ENCODE peak calls at places on chromosomes 16 and 17, in eight cellular contexts. S is breast epithelium, Z is hepatocyte, L is AG04450, O is heart left ventricle, F is DND-41, A is tibial artery, W is H1. Q is an unnamed sample.

GRCh38 chr17:28925912-28926365 is 23.1 kb upstream of the DHRS13 start:
- DNase-seq in W (no peak), A (no peak), Z (no peak), F (peak), S (no peak), L (no peak), O (no peak), Q (no peak)

GRCh38 chr17:2946130-2946529 is 117.3 kb downstream of the OR1D5 start:
- DNase-seq in Z (no peak), W (no peak), L (no peak), F (no peak), A (no peak), S (no peak), O (no peak), Q (no peak)

GRCh38 chr17:75764711-75765421 is at the start of gene GALK1:
- DNase-seq in F (peak), L (no peak), Z (peak), A (peak), W (no peak), S (peak), O (peak), Q (peak)

GRCh38 chr16:60304078-60304477 is 1570.0 kb upstream of the GOT2 start:
- DNase-seq in L (no peak), A (no peak), W (no peak), F (no peak), O (no peak), Z (no peak), S (no peak), Q (no peak)

GRCh38 chr16:66548868-66549267 is 1.1 kb downstream of the TK2 start:
- DNase-seq in S (no peak), Z (no peak), O (no peak), F (no peak), A (no peak), L (no peak), W (no peak), Q (no peak)

GRCh38 chr16:53430363-53430762 is 3.9 kb upstream of the RBL2 start:
- DNase-seq in A (no peak), F (no peak), O (no peak), W (no peak), L (no peak), Z (no peak), S (no peak), Q (no peak)

GRCh38 chr16:77960771-77961170 is 61.6 kb upstream of the CLEC3A start:
- DNase-seq in S (no peak), W (no peak), L (no peak), F (no peak), Z (no peak), O (no peak), A (no peak), Q (no peak)

GRCh38 chr17:78788451-78788850 is 6.4 kb upstream of the CYTH1 start:
- DNase-seq in W (no peak), Z (no peak), S (no peak), F (no peak), O (no peak), A (no peak), L (no peak), Q (no peak)

GRCh38 chr16:28217326-28217725 is 5.6 kb upstream of the XPO6 start:
- DNase-seq in S (no peak), O (no peak), F (no peak), A (no peak), W (no peak), L (no peak), Z (no peak), Q (no peak)

GRCh38 chr17:55735784-55736405 is 13.2 kb upstream of the TMEM100 start:
- DNase-seq in A (peak), Z (peak), O (peak), F (peak), L (no peak), W (no peak), S (no peak), Q (no peak)

GRCh38 chr17:19457830-19458271 is 46.8 kb downstream of the RNF112 start:
- DNase-seq in F (no peak), L (no peak), O (no peak), W (no peak), A (no peak), S (no peak), Z (no peak), Q (no peak)

GRCh38 chr17:50511058-50511457 is 2.8 kb downstream of the MYCBPAP start:
- DNase-seq in O (no peak), A (no peak), S (no peak), L (no peak), W (no peak), F (no peak), Z (no peak), Q (no peak)

GRCh38 chr16:79712273-79712672 is 111.7 kb upstream of the MAF start:
- DNase-seq in O (no peak), Z (peak), A (no peak), W (no peak), L (no peak), F (no peak), S (no peak), Q (no peak)

GRCh38 chr17:38844261-38844757 is 9.2 kb downstream of the RPL23 start:
- DNase-seq in W (no peak), A (no peak), O (no peak), L (no peak), Z (peak), S (peak), F (no peak), Q (peak)

GRCh38 chr16:27474041-27474440 is 72.1 kb downstream of the IL21R start:
- DNase-seq in Z (no peak), W (no peak), O (no peak), A (no peak), S (no peak), L (no peak), F (no peak), Q (no peak)

GRCh38 chr17:82864721-82865240 is 25.0 kb upstream of the ZNF750 start:
- DNase-seq in W (no peak), O (no peak), F (peak), L (no peak), A (no peak), Z (no peak), S (no peak), Q (no peak)

GRCh38 chr16:84931506-84931905 is 79.8 kb downstream of the ZDHHC7 start:
- DNase-seq in A (no peak), F (no peak), O (no peak), S (no peak), L (no peak), Z (no peak), W (no peak), Q (no peak)

GRCh38 chr17:68868708-68869107 is 86.5 kb downstream of the ABCA8 start:
- DNase-seq in Z (no peak), W (no peak), O (no peak), A (no peak), F (no peak), L (no peak), S (no peak), Q (no peak)

GRCh38 chr16:81283044-81283443 is 31.7 kb upstream of the GAN start:
- DNase-seq in A (no peak), O (no peak), Z (no peak), F (no peak), W (no peak), S (no peak), L (no peak), Q (no peak)

GRCh38 chr16:23905027-23905426 is 69.2 kb downstream of the PRKCB start:
- DNase-seq in W (peak), S (no peak), Z (peak), F (no peak), O (peak), L (peak), A (no peak), Q (no peak)

GRCh38 chr17:48174833-48175232 is 67.3 kb downstream of the SNX11 start:
- DNase-seq in F (no peak), S (no peak), L (no peak), W (no peak), A (no peak), O (no peak), Z (no peak), Q (no peak)

GRCh38 chr16:74896389-74897370 is 88.2 kb downstream of the WDR59 start:
- DNase-seq in L (no peak), F (no peak), O (no peak), S (no peak), W (no peak), Z (no peak), A (no peak), Q (no peak)

GRCh38 chr17:68812876-68813584 is 142.2 kb downstream of the ABCA8 start:
- DNase-seq in Z (no peak), O (no peak), F (no peak), L (no peak), W (no peak), S (no peak), A (no peak), Q (no peak)

GRCh38 chr16:80015566-80015965 is 415.0 kb upstream of the MAF start:
- DNase-seq in L (no peak), F (no peak), W (no peak), O (no peak), Z (no peak), S (no peak), A (no peak), Q (no peak)

GRCh38 chr17:39205112-39205526 is 5.0 kb downstream of the RPL19 start:
- DNase-seq in L (no peak), F (no peak), S (no peak), A (no peak), W (no peak), O (no peak), Z (no peak), Q (no peak)

GRCh38 chr16:14097182-14097951 is 26.2 kb downstream of the MRTFB start:
- DNase-seq in Z (peak), O (no peak), F (no peak), A (no peak), S (no peak), W (no peak), L (no peak), Q (no peak)

GRCh38 chr17:7393613-7394451 is 493 bp downstream of the PLSCR3 start:
- DNase-seq in A (no peak), S (no peak), W (no peak), L (no peak), O (no peak), Z (peak), F (peak), Q (no peak)
- TF ChIP-seq CTCF in A (no peak), S (no peak), W (peak), L (no peak), O (no peak), Z (peak), F (peak), Q (no peak)

GRCh38 chr16:88065747-88066142 is 114.5 kb downstream of the BANP start:
- DNase-seq in L (no peak), S (no peak), A (no peak), F (no peak), Z (no peak), O (no peak), W (no peak), Q (no peak)

GRCh38 chr16:88064011-88064888 is 113.0 kb downstream of the BANP start:
- DNase-seq in Z (no peak), A (no peak), W (no peak), F (no peak), L (no peak), S (no peak), O (no peak), Q (no peak)

GRCh38 chr16:88066234-88066633 is 115.0 kb downstream of the BANP start:
- DNase-seq in Z (no peak), W (no peak), F (no peak), L (no peak), S (no peak), O (no peak), A (no peak), Q (no peak)

GRCh38 chr16:88066680-88067529 is 115.7 kb downstream of the BANP start:
- DNase-seq in S (no peak), Z (no peak), F (no peak), O (no peak), W (no peak), A (no peak), L (no peak), Q (no peak)

GRCh38 chr16:88064889-88065746 is 113.9 kb downstream of the BANP start:
- DNase-seq in F (no peak), L (no peak), A (no peak), O (no peak), S (no peak), Z (no peak), W (no peak), Q (no peak)
- TF ChIP-seq CTCF in F (no peak), L (no peak), A (no peak), O (no peak), S (no peak), Z (no peak), W (no peak), Q (no peak)

GRCh38 chr17:73231363-73231762 is 30.3 kb downstream of the CPSF4L start:
- DNase-seq in L (no peak), W (no peak), S (no peak), A (no peak), O (no peak), F (peak), Z (peak), Q (no peak)

GRCh38 chr17:73232587-73233373 is 28.9 kb downstream of the CPSF4L start:
- DNase-seq in Z (peak), A (peak), W (no peak), L (no peak), S (no peak), F (no peak), O (peak), Q (no peak)

GRCh38 chr17:73234746-73235145 is 26.9 kb downstream of the CPSF4L start:
- DNase-seq in W (no peak), L (no peak), F (no peak), A (no peak), Z (no peak), O (no peak), S (no peak), Q (no peak)

GRCh38 chr17:73230088-73230487 is 31.6 kb downstream of the CPSF4L start:
- DNase-seq in S (no peak), O (no peak), Z (no peak), A (no peak), W (no peak), L (no peak), F (no peak), Q (no peak)

DNA sequence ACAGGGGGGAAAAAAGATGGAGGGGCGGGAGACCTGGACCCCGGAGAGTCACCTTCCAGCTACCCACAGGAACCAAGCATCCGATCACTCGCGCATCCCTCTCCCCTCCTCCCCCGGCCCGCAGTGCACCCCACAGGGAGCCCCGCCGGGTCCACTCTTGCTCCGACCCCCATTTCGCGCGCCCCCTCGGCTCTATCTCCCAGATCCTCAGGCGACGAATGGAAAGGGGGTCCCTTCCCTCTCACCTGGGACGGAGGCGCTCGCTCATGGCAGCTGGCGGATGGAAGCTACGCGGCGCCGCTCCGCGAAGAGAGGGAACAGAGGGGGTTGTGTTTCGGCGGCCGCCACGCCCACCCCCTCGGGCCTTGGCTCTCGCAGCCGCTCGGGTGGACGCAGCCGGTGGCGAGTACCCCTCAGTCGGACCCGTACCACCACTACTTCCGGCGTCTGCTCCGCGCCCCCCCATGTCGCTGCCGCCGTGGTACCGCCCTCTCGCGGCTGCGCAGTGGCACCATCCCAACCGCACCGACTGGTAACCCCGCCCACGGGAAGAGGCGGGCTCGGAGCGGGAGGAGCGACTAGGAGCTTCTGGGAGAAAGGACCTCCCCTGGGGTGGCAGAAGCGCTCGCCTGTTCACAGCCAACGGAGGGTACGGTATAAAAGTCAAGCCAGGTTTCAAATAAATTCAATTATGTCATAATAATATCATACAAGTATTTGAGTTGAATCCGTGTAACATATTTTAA is 29.7 kb downstream of the CPSF4L start:
- DNase-seq in S (peak), F (peak), A (peak), Z (peak), O (peak), L (peak), W (peak), Q (peak)
- TF ChIP-seq CTCF in S (peak), F (peak), A (peak), Z (no peak), O (peak), L (peak), W (peak), Q (no peak)

GRCh38 chr16:30659507-30660423 is 1.5 kb downstream of the FBRS start:
- DNase-seq in F (peak), S (no peak), A (no peak), W (no peak), O (peak), Z (no peak), L (no peak), Q (no peak)
- TF ChIP-seq CTCF in F (peak), S (no peak), A (no peak), W (no peak), O (no peak), Z (no peak), L (peak), Q (no peak)

GRCh38 chr17:72561266-72561665 is 440.4 kb downstream of the SOX9 start:
- DNase-seq in S (no peak), W (no peak), O (no peak), Z (no peak), F (no peak), L (no peak), A (no peak), Q (no peak)
- TF ChIP-seq CTCF in S (no peak), W (no peak), O (no peak), Z (no peak), F (no peak), L (no peak), A (no peak), Q (no peak)

GRCh38 chr16:4514606-4515005 is 24.0 kb downstream of the CDIP1 start:
- DNase-seq in S (no peak), F (no peak), L (no peak), O (no peak), Z (no peak), A (no peak), W (no peak), Q (no peak)

GRCh38 chr16:4512473-4512872 is 26.1 kb downstream of the CDIP1 start:
- DNase-seq in Z (no peak), A (no peak), F (no peak), W (no peak), S (no peak), L (no peak), O (no peak), Q (no peak)

GRCh38 chr16:4511441-4512082 is 27.0 kb downstream of the CDIP1 start:
- DNase-seq in L (no peak), W (no peak), O (peak), A (no peak), F (peak), Z (peak), S (no peak), Q (no peak)

GRCh38 chr16:4513881-4514280 is 24.7 kb downstream of the CDIP1 start:
- DNase-seq in W (no peak), Z (no peak), O (no peak), L (no peak), A (no peak), F (no peak), S (no peak), Q (no peak)

DNA sequence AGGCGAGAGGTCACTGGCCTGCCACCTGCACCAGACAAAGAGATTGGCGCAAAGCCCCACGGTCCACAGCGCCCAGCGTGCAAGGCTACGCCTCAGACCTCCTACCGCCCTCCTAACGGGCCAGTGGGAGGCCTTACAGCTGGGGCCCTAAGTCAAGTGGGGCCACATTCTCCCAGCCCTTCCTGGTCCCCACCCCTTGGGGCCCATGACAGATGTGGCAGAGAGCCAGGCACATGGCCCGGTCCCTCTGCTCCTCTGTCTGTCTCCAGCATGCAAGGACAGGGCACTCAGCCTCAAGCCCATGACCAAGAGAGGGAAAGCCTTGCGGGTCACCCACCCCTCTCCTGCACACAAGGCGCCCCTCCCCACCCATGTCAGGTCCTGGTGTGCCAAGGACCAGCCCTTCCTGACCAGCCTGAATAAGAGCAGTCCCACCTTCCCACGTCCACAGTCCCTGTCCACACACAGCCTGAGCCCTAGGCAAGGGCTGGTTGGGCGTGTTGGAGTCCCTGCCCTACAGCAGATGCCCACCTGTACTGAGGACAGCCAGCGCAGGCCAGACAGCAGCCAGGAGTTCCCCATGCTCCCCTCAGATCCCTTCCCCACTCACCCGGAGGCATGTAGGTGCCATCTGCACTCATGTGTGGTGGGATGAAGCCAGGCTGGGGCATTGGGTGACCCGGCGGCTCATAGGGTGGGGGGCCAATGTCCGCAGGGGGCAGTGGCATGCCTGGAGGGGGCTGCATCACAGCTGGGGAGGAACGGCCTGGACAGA is 25.3 kb downstream of the CDIP1 start:
- DNase-seq in Z (no peak), O (no peak), S (no peak), F (no peak), A (no peak), W (no peak), L (no peak), Q (no peak)
- TF ChIP-seq CTCF in Z (no peak), O (no peak), S (no peak), F (no peak), A (no peak), W (no peak), L (no peak), Q (no peak)

DNA sequence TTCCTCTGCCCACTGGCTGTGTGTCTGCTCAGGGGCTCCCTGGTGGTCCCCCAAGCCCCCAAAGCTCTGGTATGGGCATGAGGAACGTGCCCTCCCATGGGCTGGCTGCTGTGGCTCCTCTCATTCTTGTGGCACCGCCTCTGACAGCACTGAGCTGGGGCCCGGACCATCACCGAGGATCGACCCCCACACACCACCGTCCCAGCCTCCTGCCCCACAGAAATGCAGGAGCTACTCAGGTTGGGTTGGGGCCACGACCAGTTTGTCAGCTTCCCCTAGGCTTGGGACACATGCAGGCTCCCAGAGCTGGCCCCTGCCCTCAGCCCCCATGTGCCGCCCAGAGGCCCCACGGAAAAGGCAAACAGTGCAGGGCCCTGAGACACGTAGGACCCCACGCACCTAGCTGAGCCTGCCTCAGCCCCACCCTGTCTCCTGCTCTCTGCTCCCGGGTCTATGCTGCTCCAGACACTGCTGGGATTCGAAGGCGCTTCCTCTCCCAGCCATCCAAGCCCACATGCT is 3.3 kb upstream of the CASKIN1 start:
- DNase-seq in F (no peak), A (no peak), L (no peak), Z (no peak), O (no peak), W (no peak), S (no peak), Q (no peak)
- TF ChIP-seq CTCF in F (no peak), A (no peak), L (no peak), Z (no peak), O (no peak), W (no peak), S (no peak), Q (no peak)

DNA sequence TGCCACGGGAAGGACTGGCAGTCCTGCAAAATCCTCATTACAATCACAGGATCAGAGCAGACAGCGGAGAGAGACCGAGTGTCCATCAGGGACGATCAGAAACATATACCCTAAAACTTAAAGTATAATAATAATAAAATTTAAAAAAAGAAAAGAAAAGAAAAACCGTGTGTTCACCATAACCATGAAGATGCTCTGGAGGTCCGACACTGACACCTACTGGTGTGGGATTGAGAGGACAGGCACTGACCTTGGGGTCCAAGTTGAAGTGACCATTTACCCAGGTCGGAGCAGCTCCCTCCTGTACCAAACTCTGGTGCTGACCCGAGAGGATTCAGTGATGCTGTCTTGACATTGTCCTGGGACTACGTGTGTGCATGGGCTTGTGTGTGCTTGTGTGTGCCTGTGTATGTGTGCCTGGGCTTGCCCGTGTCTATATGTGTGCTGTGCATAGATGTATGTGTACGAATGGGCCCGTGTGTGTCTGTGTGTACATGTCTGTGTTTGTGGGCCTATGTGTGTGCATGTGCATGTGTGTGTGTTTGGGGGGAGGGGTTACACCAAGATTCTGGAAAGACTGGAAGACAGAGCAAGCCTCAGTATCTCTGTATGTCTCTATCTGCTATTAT is 10.0 kb upstream of the CD300LD start:
- DNase-seq in O (no peak), S (peak), A (no peak), F (peak), W (no peak), L (no peak), Z (peak), Q (no peak)
- TF ChIP-seq CTCF in O (peak), S (no peak), A (peak), F (peak), W (peak), L (peak), Z (peak), Q (no peak)